ENCODE peak calls at places on chromosomes 2 and 18, in nine cellular contexts. U, J, P, X, A, S, Q, H and I are unnamed samples.
A peak's percentile ranks its signal among the peaks of the same experiment; 100 is the strongest.

GRCh38 chr2:238024986-238025385 is 35.8 kb upstream of the SCLY start:
- DNase-seq in U (no peak), J (no peak), P (peak; percentile 44), X (peak; percentile 22), A (no peak), S (no peak), Q (peak; percentile 20), H (no peak), I (no peak)

GRCh38 chr2:88307817-88308216 is 137.7 kb downstream of the THNSL2 start:
- DNase-seq in U (no peak), J (no peak), P (peak; percentile 18), X (no peak), A (no peak), S (no peak), Q (no peak), H (no peak), I (no peak)

GRCh38 chr2:45237128-45237527 is 227.9 kb upstream of the SIX2 start:
- DNase-seq in U (no peak), J (no peak), P (no peak), X (peak; percentile 69), A (no peak), S (no peak), Q (no peak), H (no peak), I (no peak)

GRCh38 chr2:18899725-18900124 is 310.4 kb upstream of the NT5C1B start:
- DNase-seq in U (no peak), J (no peak), P (no peak), X (no peak), A (no peak), S (no peak), Q (no peak), H (no peak), I (no peak)

GRCh38 chr2:74441690-74442482 is at the start of gene RTKN:
- DNase-seq in U (no peak), J (no peak), P (peak; percentile 57), X (peak; percentile 17), A (no peak), S (peak; percentile 81), Q (no peak), H (peak; percentile 49), I (no peak)

GRCh38 chr2:109476908-109477441 is 136.8 kb downstream of the SEPTIN10 start:
- DNase-seq in U (no peak), J (no peak), P (no peak), X (no peak), A (no peak), S (no peak), Q (no peak), H (no peak), I (no peak)

GRCh38 chr2:101556033-101556459 is 81.1 kb upstream of the RFX8 start:
- DNase-seq in U (no peak), J (no peak), P (no peak), X (no peak), A (no peak), S (no peak), Q (no peak), H (no peak), I (no peak)

GRCh38 chr2:102284611-102285010 is 26.8 kb upstream of the IL1RL1 start:
- DNase-seq in U (no peak), J (no peak), P (no peak), X (no peak), A (no peak), S (no peak), Q (no peak), H (no peak), I (no peak)

GRCh38 chr2:85245891-85246290 is 81.9 kb downstream of the TGOLN2 start:
- DNase-seq in U (no peak), J (no peak), P (no peak), X (no peak), A (no peak), S (no peak), Q (no peak), H (no peak), I (no peak)

GRCh38 chr2:170815746-170816498 is 765 bp upstream of the GAD1 start:
- DNase-seq in U (peak; percentile 45), J (peak; percentile 86), P (peak; percentile 79), X (peak; percentile 55), A (peak; percentile 11), S (peak; percentile 64), Q (peak; percentile 40), H (peak; percentile 89), I (peak; percentile 19)

GRCh38 chr2:26255735-26256384 is 11.1 kb downstream of the HADHB start:
- DNase-seq in U (no peak), J (no peak), P (no peak), X (no peak), A (no peak), S (peak; percentile 25), Q (no peak), H (no peak), I (no peak)

GRCh38 chr2:221943078-221943810 is 355.6 kb downstream of the PAX3 start:
- DNase-seq in U (no peak), J (no peak), P (no peak), X (peak; percentile 71), A (no peak), S (peak; percentile 65), Q (no peak), H (no peak), I (peak; percentile 24)

GRCh38 chr2:105139556-105140236 is 101.8 kb downstream of the MRPS9 start:
- DNase-seq in U (no peak), J (no peak), P (no peak), X (no peak), A (no peak), S (no peak), Q (no peak), H (no peak), I (no peak)

GRCh38 chr2:145350011-145350410 is 830.1 kb upstream of the ZEB2 start:
- DNase-seq in U (no peak), J (no peak), P (no peak), X (peak; percentile 56), A (no peak), S (no peak), Q (no peak), H (no peak), I (no peak)

GRCh38 chr2:236629961-236630872 is 60.6 kb downstream of the ACKR3 start:
- DNase-seq in U (no peak), J (no peak), P (no peak), X (no peak), A (no peak), S (no peak), Q (no peak), H (no peak), I (no peak)

GRCh38 chr18:58232674-58233073 is 188.6 kb downstream of the NEDD4L start:
- DNase-seq in U (no peak), J (no peak), P (no peak), X (no peak), A (no peak), S (no peak), Q (no peak), H (no peak), I (no peak)

GRCh38 chr18:12990128-12990485 is 1.1 kb upstream of the CEP192 start:
- DNase-seq in U (no peak), J (no peak), P (peak; percentile 63), X (no peak), A (no peak), S (no peak), Q (peak; percentile 3), H (no peak), I (no peak)

GRCh38 chr2:179861777-179862117 is 335 bp upstream of the ZNF385B start:
- DNase-seq in U (no peak), J (no peak), P (no peak), X (peak; percentile 17), A (no peak), S (no peak), Q (no peak), H (peak; percentile 27), I (no peak)

GRCh38 chr18:70822167-70822566 is 533.3 kb downstream of the SOCS6 start:
- DNase-seq in U (no peak), J (no peak), P (no peak), X (no peak), A (no peak), S (no peak), Q (no peak), H (no peak), I (no peak)

GRCh38 chr2:51247252-51247651 is 215.3 kb upstream of the NRXN1 start:
- DNase-seq in U (no peak), J (no peak), P (no peak), X (no peak), A (no peak), S (no peak), Q (no peak), H (no peak), I (no peak)

GRCh38 chr2:130764821-130765115 is 9.4 kb downstream of the AMER3 start:
- DNase-seq in U (no peak), J (no peak), P (no peak), X (no peak), A (no peak), S (no peak), Q (no peak), H (no peak), I (no peak)

GRCh38 chr2:85145116-85145820 is 12.1 kb downstream of the TCF7L1 start:
- DNase-seq in U (no peak), J (no peak), P (no peak), X (no peak), A (no peak), S (no peak), Q (no peak), H (no peak), I (no peak)

GRCh38 chr2:216777637-216778273 is 82.1 kb downstream of the TNP1 start:
- DNase-seq in U (peak; percentile 72), J (peak; percentile 54), P (peak; percentile 17), X (peak; percentile 39), A (no peak), S (no peak), Q (no peak), H (peak; percentile 62), I (no peak)

GRCh38 chr2:120423167-120423943 is 77.4 kb downstream of the INHBB start:
- DNase-seq in U (no peak), J (no peak), P (no peak), X (no peak), A (no peak), S (no peak), Q (no peak), H (no peak), I (no peak)

GRCh38 chr2:70511986-70512729 is 41.5 kb downstream of the TGFA start:
- DNase-seq in U (no peak), J (no peak), P (no peak), X (no peak), A (no peak), S (no peak), Q (no peak), H (no peak), I (no peak)

GRCh38 chr2:173571021-173571821 is 216.5 kb downstream of the CDCA7 start:
- DNase-seq in U (peak; percentile 53), J (peak; percentile 75), P (no peak), X (peak; percentile 60), A (no peak), S (peak; percentile 68), Q (no peak), H (no peak), I (peak; percentile 27)